ENCODE peak calls at places on chromosomes 5 and 9, in five cellular contexts. One of them, this sample, is unnamed. For H3K4me1, the result is how much of the 10 kb centered on the place peaks cover.

GRCh38 chr5:137890850-137891249 is 1.6 kb downstream of the PKD2L2 start:
- DNase-seq in HepG2: peak
- DNase-seq in adrenal gland: no peak
- DNase-seq in small intestine: peak
- DNase-seq in cardiac muscle cell: no peak
- DNase-seq in this sample: no peak

GRCh38 chr5:17227868-17228267 is 10.4 kb downstream of the BASP1 start:
- DNase-seq in adrenal gland: no peak
- DNase-seq in small intestine: no peak
- DNase-seq in HepG2: no peak
- DNase-seq in cardiac muscle cell: no peak
- DNase-seq in this sample: no peak

GRCh38 chr5:157575096-157575872 is at the start of gene ADAM19:
- DNase-seq in adrenal gland: peak
- DNase-seq in HepG2: no peak
- DNase-seq in small intestine: no peak
- DNase-seq in cardiac muscle cell: peak
- DNase-seq in this sample: no peak

GRCh38 chr5:154885438-154885837 is 27.0 kb downstream of the CNOT8 start:
- DNase-seq in small intestine: no peak
- DNase-seq in adrenal gland: no peak
- DNase-seq in HepG2: no peak
- DNase-seq in cardiac muscle cell: no peak
- DNase-seq in this sample: no peak

GRCh38 chr5:102801375-102801774 is 46.3 kb downstream of the PAM start:
- DNase-seq in small intestine: no peak
- DNase-seq in HepG2: no peak
- DNase-seq in cardiac muscle cell: no peak
- DNase-seq in adrenal gland: no peak
- DNase-seq in this sample: no peak

GRCh38 chr9:137354153-137354844 is 52.2 kb upstream of the NRARP start:
- DNase-seq in HepG2: no peak
- DNase-seq in adrenal gland: no peak
- DNase-seq in small intestine: no peak
- DNase-seq in cardiac muscle cell: no peak
- DNase-seq in this sample: no peak

GRCh38 chr9:89463986-89464901 is 33.7 kb downstream of the SEMA4D start:
- DNase-seq in adrenal gland: peak
- DNase-seq in small intestine: peak
- DNase-seq in HepG2: no peak
- DNase-seq in cardiac muscle cell: no peak
- DNase-seq in this sample: peak

GRCh38 chr5:109407913-109408312 is 1.9 kb downstream of the PJA2 start:
- DNase-seq in HepG2: no peak
- DNase-seq in small intestine: no peak
- DNase-seq in cardiac muscle cell: no peak
- DNase-seq in adrenal gland: no peak
- DNase-seq in this sample: no peak

GRCh38 chr9:34592895-34593601 is 3.5 kb upstream of the CNTFR start:
- DNase-seq in cardiac muscle cell: no peak
- DNase-seq in small intestine: no peak
- DNase-seq in HepG2: no peak
- DNase-seq in adrenal gland: peak
- DNase-seq in this sample: peak

GRCh38 chr5:58735637-58736036 is 152.8 kb downstream of the RAB3C start:
- DNase-seq in adrenal gland: no peak
- DNase-seq in cardiac muscle cell: no peak
- DNase-seq in HepG2: peak
- DNase-seq in small intestine: no peak
- DNase-seq in this sample: no peak

GRCh38 chr9:89941875-89942274 is 337.1 kb downstream of the GADD45G start:
- DNase-seq in adrenal gland: no peak
- DNase-seq in cardiac muscle cell: peak
- DNase-seq in small intestine: no peak
- DNase-seq in HepG2: no peak
- DNase-seq in this sample: no peak

GRCh38 chr5:103404483-103404882 is 145.9 kb downstream of the MACIR start:
- DNase-seq in cardiac muscle cell: no peak
- DNase-seq in adrenal gland: no peak
- DNase-seq in small intestine: no peak
- DNase-seq in HepG2: no peak
- DNase-seq in this sample: no peak

GRCh38 chr9:21153688-21154608 is 12.3 kb upstream of the IFNW1 start:
- DNase-seq in adrenal gland: no peak
- DNase-seq in HepG2: no peak
- DNase-seq in small intestine: peak
- DNase-seq in cardiac muscle cell: peak
- DNase-seq in this sample: no peak

GRCh38 chr5:116944171-116944570 is 369.5 kb upstream of the SEMA6A start:
- DNase-seq in small intestine: no peak
- DNase-seq in HepG2: peak
- DNase-seq in adrenal gland: no peak
- DNase-seq in cardiac muscle cell: peak
- DNase-seq in this sample: peak

GRCh38 chr5:133991171-133991910 is 13.4 kb downstream of the VDAC1 start:
- DNase-seq in cardiac muscle cell: no peak
- DNase-seq in small intestine: no peak
- DNase-seq in HepG2: no peak
- DNase-seq in adrenal gland: no peak
- DNase-seq in this sample: no peak

GRCh38 chr5:113274836-113275414 is 159.9 kb downstream of the TSSK1B start:
- DNase-seq in cardiac muscle cell: no peak
- DNase-seq in small intestine: no peak
- DNase-seq in HepG2: no peak
- DNase-seq in adrenal gland: no peak
- DNase-seq in this sample: no peak

GRCh38 chr5:108749130-108749861 is 1.6 kb downstream of the FER start:
- DNase-seq in HepG2: no peak
- DNase-seq in small intestine: peak
- DNase-seq in cardiac muscle cell: no peak
- DNase-seq in adrenal gland: no peak
- DNase-seq in this sample: peak

GRCh38 chr5:172051643-172052362 is 45.4 kb upstream of the FBXW11 start:
- DNase-seq in small intestine: no peak
- DNase-seq in adrenal gland: no peak
- DNase-seq in HepG2: no peak
- DNase-seq in cardiac muscle cell: peak
- DNase-seq in this sample: no peak

GRCh38 chr5:36156619-36157018 is 4.7 kb downstream of the SKP2 start:
- DNase-seq in small intestine: no peak
- DNase-seq in HepG2: peak
- DNase-seq in cardiac muscle cell: peak
- DNase-seq in adrenal gland: no peak
- DNase-seq in this sample: no peak

GRCh38 chr9:95724253-95724991 is 151.1 kb upstream of the ERCC6L2 start:
- DNase-seq in HepG2: peak
- DNase-seq in adrenal gland: no peak
- DNase-seq in small intestine: peak
- DNase-seq in cardiac muscle cell: no peak
- DNase-seq in this sample: no peak

GRCh38 chr9:78676623-78677022 is 379.7 kb downstream of the PSAT1 start:
- DNase-seq in adrenal gland: no peak
- DNase-seq in small intestine: no peak
- DNase-seq in cardiac muscle cell: no peak
- DNase-seq in HepG2: no peak
- DNase-seq in this sample: no peak

GRCh38 chr5:134784946-134785620 is 26.5 kb downstream of the DDX46 start:
- DNase-seq in small intestine: no peak
- DNase-seq in HepG2: no peak
- DNase-seq in cardiac muscle cell: no peak
- DNase-seq in adrenal gland: no peak
- DNase-seq in this sample: no peak

GRCh38 chr5:132496631-132497487 is 6.3 kb upstream of the IRF1 start:
- DNase-seq in HepG2: peak
- DNase-seq in small intestine: peak
- DNase-seq in adrenal gland: peak
- DNase-seq in cardiac muscle cell: peak
- DNase-seq in this sample: peak

GRCh38 chr9:20507431-20507830 is 114.9 kb downstream of the MLLT3 start:
- DNase-seq in HepG2: no peak
- DNase-seq in cardiac muscle cell: no peak
- DNase-seq in small intestine: no peak
- DNase-seq in adrenal gland: no peak
- DNase-seq in this sample: no peak

GRCh38 chr9:113950195-113951031 is 74.3 kb downstream of the ZNF618 start:
- DNase-seq in adrenal gland: no peak
- DNase-seq in small intestine: no peak
- DNase-seq in cardiac muscle cell: no peak
- DNase-seq in HepG2: no peak
- DNase-seq in this sample: peak

GRCh38 chr5:3201941-3202340 is 393.7 kb upstream of the IRX1 start:
- DNase-seq in adrenal gland: no peak
- DNase-seq in cardiac muscle cell: no peak
- DNase-seq in HepG2: no peak
- DNase-seq in small intestine: no peak
- DNase-seq in this sample: no peak

GRCh38 chr5:132458651-132459030 is 31.9 kb downstream of the IRF1 start:
- DNase-seq in cardiac muscle cell: peak
- DNase-seq in small intestine: peak
- DNase-seq in HepG2: no peak
- DNase-seq in adrenal gland: no peak
- DNase-seq in this sample: no peak

GRCh38 chr9:111949919-111950318 is 53.3 kb downstream of the UGCG start:
- DNase-seq in HepG2: no peak
- DNase-seq in adrenal gland: no peak
- DNase-seq in cardiac muscle cell: peak
- DNase-seq in small intestine: no peak
- DNase-seq in this sample: no peak

GRCh38 chr5:99034336-99034735 is 105.5 kb upstream of the CHD1 start:
- DNase-seq in HepG2: no peak
- DNase-seq in small intestine: peak
- DNase-seq in adrenal gland: peak
- DNase-seq in cardiac muscle cell: peak
- DNase-seq in this sample: peak

GRCh38 chr5:170405822-170406221 is 16.7 kb upstream of the KCNMB1 start:
- DNase-seq in HepG2: no peak
- DNase-seq in adrenal gland: no peak
- DNase-seq in cardiac muscle cell: no peak
- DNase-seq in small intestine: no peak
- DNase-seq in this sample: no peak

GRCh38 chr9:82560036-82560435 is 502.9 kb downstream of the RASEF start:
- DNase-seq in small intestine: no peak
- DNase-seq in adrenal gland: no peak
- DNase-seq in cardiac muscle cell: no peak
- DNase-seq in HepG2: no peak
- DNase-seq in this sample: no peak

DNA sequence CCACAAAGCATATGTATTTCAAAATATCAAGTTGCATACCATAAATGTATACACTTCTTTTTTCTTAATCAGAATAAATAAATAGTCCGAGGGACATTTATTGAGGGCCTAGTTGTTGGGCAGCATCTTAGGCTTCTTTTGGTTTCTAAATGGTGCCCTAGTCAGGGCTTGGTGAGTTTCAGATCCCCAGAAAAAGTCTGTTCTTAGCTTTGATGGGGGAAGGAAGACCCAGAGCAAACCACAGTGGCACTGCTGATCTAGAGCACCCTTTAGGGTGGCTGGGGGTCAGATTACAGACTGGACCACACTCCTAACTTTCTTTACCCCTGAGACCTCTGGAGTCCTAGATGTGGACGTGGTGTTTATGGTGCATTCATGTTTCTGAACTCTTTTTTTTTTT is 97.8 kb downstream of the C9orf152 start:
- DNase-seq in HepG2: no peak
- DNase-seq in small intestine: no peak
- DNase-seq in cardiac muscle cell: no peak
- DNase-seq in adrenal gland: no peak
- DNase-seq in this sample: no peak
- H3K4me1 ChIP-seq in HepG2: under half
- H3K4me1 ChIP-seq in small intestine: under half
- H3K4me1 ChIP-seq in cardiac muscle cell: under half
- H3K4me1 ChIP-seq in adrenal gland: under half
- H3K4me1 ChIP-seq in this sample: under half

DNA sequence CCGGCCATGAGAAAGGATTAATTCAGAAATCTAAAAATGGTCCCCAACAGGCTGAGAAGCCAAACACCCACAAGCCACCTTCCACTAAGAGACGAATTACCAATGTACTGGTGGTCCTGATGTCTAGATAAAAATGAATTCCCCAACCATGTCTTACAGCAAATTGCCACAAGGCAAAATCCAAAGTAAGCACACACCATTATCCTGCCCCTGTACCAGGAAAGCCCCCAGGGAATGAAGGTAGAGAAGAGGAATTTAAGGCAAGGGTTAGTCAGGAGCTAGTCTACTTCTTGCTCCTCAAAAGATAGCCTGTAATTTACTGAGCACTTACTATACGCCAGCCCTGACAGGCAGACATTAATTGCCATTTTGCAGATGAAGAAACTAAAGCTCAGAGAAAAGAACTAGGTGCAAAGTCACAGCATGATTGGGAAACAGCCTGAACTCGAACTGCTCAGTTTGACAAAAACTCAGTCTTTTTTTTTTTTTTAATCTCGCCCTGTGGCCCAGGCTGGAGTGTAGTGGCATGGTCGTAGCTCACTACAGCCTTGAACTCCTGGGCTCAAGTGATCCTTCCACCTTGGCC is 64.3 kb downstream of the RAPGEF1 start:
- DNase-seq in adrenal gland: no peak
- DNase-seq in cardiac muscle cell: no peak
- DNase-seq in HepG2: no peak
- DNase-seq in small intestine: no peak
- DNase-seq in this sample: no peak
- H3K4me1 ChIP-seq in adrenal gland: half or more
- H3K4me1 ChIP-seq in cardiac muscle cell: under half
- H3K4me1 ChIP-seq in HepG2: half or more
- H3K4me1 ChIP-seq in small intestine: under half
- H3K4me1 ChIP-seq in this sample: under half

GRCh38 chr9:37998881-37999311 is 70.1 kb downstream of the SHB start:
- DNase-seq in HepG2: no peak
- DNase-seq in cardiac muscle cell: no peak
- DNase-seq in small intestine: no peak
- DNase-seq in adrenal gland: no peak
- DNase-seq in this sample: no peak
- H3K4me1 ChIP-seq in HepG2: under half
- H3K4me1 ChIP-seq in cardiac muscle cell: half or more
- H3K4me1 ChIP-seq in small intestine: under half
- H3K4me1 ChIP-seq in adrenal gland: under half
- H3K4me1 ChIP-seq in this sample: under half

DNA sequence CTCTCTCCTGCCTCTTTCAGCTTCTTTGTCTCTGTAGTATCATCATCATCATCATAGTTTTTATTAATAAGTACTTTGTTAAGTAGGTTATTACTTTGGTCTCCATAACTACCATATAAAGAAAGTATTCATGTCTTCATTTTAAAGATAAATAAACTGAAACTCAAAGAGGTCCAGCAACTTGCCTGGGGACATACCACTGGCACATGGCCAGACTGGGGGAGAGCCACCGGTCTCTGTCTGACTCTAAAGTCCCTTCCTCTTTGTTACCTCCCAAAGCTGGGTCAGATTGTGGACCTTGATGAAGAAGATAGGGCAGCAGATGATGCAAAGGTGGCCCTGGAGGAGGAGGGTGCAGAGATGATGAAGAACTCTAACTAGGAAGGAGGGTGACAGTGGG is 8.5 kb downstream of the CDX1 start:
- DNase-seq in small intestine: no peak
- DNase-seq in cardiac muscle cell: no peak
- DNase-seq in HepG2: no peak
- DNase-seq in adrenal gland: no peak
- DNase-seq in this sample: no peak
- H3K4me1 ChIP-seq in small intestine: under half
- H3K4me1 ChIP-seq in cardiac muscle cell: under half
- H3K4me1 ChIP-seq in HepG2: under half
- H3K4me1 ChIP-seq in adrenal gland: under half
- H3K4me1 ChIP-seq in this sample: under half

This sample was measured in colonic mucosa.